ENCODE peak calls at places on chromosomes 4 and X, in six cellular contexts. G is A549, J is endothelial cell of umbilical vein, B is K562, I is HepG2, E is GM12878. C is an unnamed sample.

GRCh38 chr4:75892508-75892907 is 9.7 kb downstream of the PPEF2 start:
- DNase-seq in G (peak), J (no peak), B (peak), I (no peak), E (no peak), C (no peak)

GRCh38 chrX:143306991-143307965 is 210.0 kb downstream of the SPANXN3 start:
- DNase-seq in G (no peak), J (no peak), B (no peak), I (no peak), E (no peak), C (no peak)

GRCh38 chr4:94409947-94410346 is 41.8 kb upstream of the PDLIM5 start:
- DNase-seq in G (no peak), J (peak), B (no peak), I (no peak), E (no peak), C (no peak)

GRCh38 chr4:36187723-36188333 is 56.5 kb downstream of the ARAP2 start:
- DNase-seq in G (peak), J (peak), B (no peak), I (peak), E (no peak), C (peak)

GRCh38 chrX:41799661-41800060 is 75.7 kb downstream of the GPR82 start:
- DNase-seq in G (no peak), J (no peak), B (no peak), I (no peak), E (no peak), C (no peak)

GRCh38 chr4:89586864-89587263 is 250.1 kb downstream of the SNCA start:
- DNase-seq in G (peak), J (peak), B (no peak), I (no peak), E (no peak), C (peak)

GRCh38 chrX:48683411-48683982 is at the start of gene WAS:
- DNase-seq in G (no peak), J (no peak), B (no peak), I (no peak), E (peak), C (peak)

GRCh38 chr4:142036795-142037583 is 400.6 kb downstream of the IL15 start:
- DNase-seq in G (peak), J (peak), B (no peak), I (no peak), E (no peak), C (no peak)

GRCh38 chrX:24259544-24260240 is 54.2 kb downstream of the SUPT20HL2 start:
- DNase-seq in G (peak), J (peak), B (peak), I (peak), E (no peak), C (peak)
- TF ChIP-seq MYC in G (no peak), J (no peak), B (no peak), I (no peak), E (no peak), C (no peak)

DNA sequence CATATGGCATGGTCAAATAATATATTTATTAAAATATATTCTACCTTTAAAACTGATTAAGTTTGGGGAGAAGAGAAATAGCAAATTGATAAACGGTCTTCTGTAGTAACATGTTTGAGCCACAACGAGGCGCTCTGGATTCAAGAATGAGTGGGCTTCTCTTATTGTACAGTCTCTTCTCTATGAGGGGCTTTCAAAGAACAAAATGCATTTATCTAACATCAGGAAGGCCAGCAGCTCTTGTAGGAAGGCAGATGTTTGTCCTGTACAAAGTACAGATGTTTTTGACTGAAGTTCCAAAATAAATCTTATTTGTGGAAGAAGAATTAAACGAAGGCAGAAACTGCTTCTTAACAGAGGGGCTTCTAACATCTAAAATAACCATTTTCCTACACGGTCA is 153.6 kb downstream of the RASL11B start:
- DNase-seq in G (peak), J (peak), B (no peak), I (peak), E (no peak), C (peak)
- TF ChIP-seq MAX in G (no peak), J (no peak), B (no peak), I (no peak), E (no peak), C (no peak)

GRCh38 chr4:62301500-62301899 is 1101.4 kb downstream of the ADGRL3 start:
- DNase-seq in G (no peak), J (no peak), B (no peak), I (no peak), E (no peak), C (no peak)

GRCh38 chr4:62302710-62303109 is 1102.6 kb downstream of the ADGRL3 start:
- DNase-seq in G (no peak), J (no peak), B (no peak), I (no peak), E (no peak), C (no peak)
- TF ChIP-seq MYC in G (no peak), J (no peak), B (no peak), I (no peak), E (no peak), C (no peak)

DNA sequence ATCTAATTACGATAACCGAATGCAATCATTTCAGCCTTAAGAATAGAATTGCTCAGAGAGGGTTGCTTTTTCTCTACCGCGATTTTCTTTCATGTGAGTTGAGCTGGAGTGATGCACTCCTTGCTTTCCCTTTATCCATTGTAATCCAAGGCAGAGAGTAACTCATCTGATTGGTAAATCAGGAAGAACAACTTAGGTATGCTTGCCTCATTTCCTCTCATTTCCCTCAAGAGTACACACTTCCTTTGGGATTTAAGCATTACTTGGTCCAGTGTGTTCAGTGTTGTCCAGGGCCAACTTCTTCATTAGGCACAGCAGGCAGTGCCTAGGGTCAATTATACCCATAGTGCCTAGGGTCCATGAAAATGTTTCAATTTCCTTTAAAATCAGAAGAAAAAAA is 15.7 kb upstream of the N4BP2 start:
- DNase-seq in G (no peak), J (no peak), B (no peak), I (no peak), E (no peak), C (no peak)
- TF ChIP-seq MAX in G (no peak), J (no peak), B (no peak), I (no peak), E (no peak), C (no peak)